ENCODE peak calls at places on chromosome 20, in ten cellular contexts. H, I, M, F, J, V, R, Q, U and X are unnamed samples.

GRCh38 chr20:13510837-13511488 is 127.8 kb downstream of the TASP1 start:
- DNase-seq in M (no peak), Q (no peak), J (peak; percentile 68), R (no peak), V (no peak), U (no peak), H (no peak), F (no peak), I (no peak), X (no peak)

GRCh38 chr20:58102744-58103516 is 125.5 kb downstream of the ANKRD60 start:
- DNase-seq in J (no peak), R (no peak), I (no peak), Q (peak; percentile 18), M (no peak), U (no peak), V (no peak), F (peak; percentile 79), H (no peak), X (no peak)

GRCh38 chr20:33130553-33130952 is 37.4 kb upstream of the BPIFA2 start:
- DNase-seq in J (no peak), Q (peak; percentile 64), U (no peak), F (peak; percentile 43), V (no peak), R (no peak), H (peak; percentile 42), M (no peak), I (no peak), X (no peak)

GRCh38 chr20:62679978-62680589 is 28.6 kb upstream of the NTSR1 start:
- DNase-seq in R (no peak), H (no peak), V (no peak), F (no peak), M (no peak), U (no peak), Q (no peak), I (no peak), J (no peak), X (no peak)

GRCh38 chr20:7806831-7807230 is 133.4 kb downstream of the HAO1 start:
- DNase-seq in I (no peak), V (no peak), M (no peak), U (no peak), H (peak; percentile 8), R (no peak), F (peak; percentile 75), Q (no peak), J (no peak), X (no peak)

GRCh38 chr20:44481719-44482416 is 6.2 kb downstream of the TTPAL start:
- DNase-seq in R (no peak), J (no peak), H (no peak), V (no peak), F (no peak), M (no peak), Q (no peak), I (no peak), U (no peak), X (no peak)

GRCh38 chr20:10536531-10536930 is 101.4 kb downstream of the SLX4IP start:
- DNase-seq in R (peak; percentile 27), I (peak; percentile 32), U (no peak), H (peak; percentile 60), Q (peak; percentile 40), V (no peak), J (no peak), F (peak; percentile 73), M (peak; percentile 50), X (peak; percentile 52)

GRCh38 chr20:38764563-38765355 is 16.5 kb downstream of the ACTR5 start:
- DNase-seq in J (no peak), Q (no peak), I (peak; percentile 20), R (no peak), H (peak; percentile 82), F (peak; percentile 88), V (no peak), M (no peak), U (no peak), X (no peak)

GRCh38 chr20:9287826-9288225 is 218.9 kb downstream of the PLCB4 start:
- DNase-seq in H (no peak), Q (no peak), J (no peak), I (no peak), V (no peak), R (no peak), U (no peak), M (no peak), F (peak; percentile 14), X (peak; percentile 60)

GRCh38 chr20:25288291-25289181 is 40.7 kb downstream of the PYGB start:
- DNase-seq in J (peak; percentile 44), Q (no peak), M (peak; percentile 31), R (no peak), U (no peak), F (no peak), I (no peak), H (no peak), V (no peak), X (no peak)

GRCh38 chr20:48411906-48412305 is 415.9 kb downstream of the PREX1 start:
- DNase-seq in U (no peak), R (no peak), V (no peak), F (no peak), J (no peak), I (no peak), Q (no peak), H (no peak), M (no peak), X (no peak)

GRCh38 chr20:59452856-59453255 is 151.5 kb upstream of the PHACTR3 start:
- DNase-seq in I (no peak), H (no peak), R (no peak), M (no peak), Q (no peak), V (no peak), J (no peak), F (no peak), U (no peak), X (no peak)

GRCh38 chr20:59453634-59454241 is 150.6 kb upstream of the PHACTR3 start:
- DNase-seq in F (no peak), J (no peak), V (no peak), I (no peak), U (no peak), R (no peak), Q (no peak), M (no peak), H (no peak), X (no peak)

GRCh38 chr20:59446361-59446760 is 145.9 kb downstream of the EDN3 start:
- DNase-seq in H (no peak), I (no peak), M (no peak), V (no peak), F (no peak), R (no peak), U (no peak), Q (no peak), J (no peak), X (no peak)

GRCh38 chr20:59443558-59443957 is 143.1 kb downstream of the EDN3 start:
- DNase-seq in U (no peak), I (no peak), R (no peak), F (no peak), H (no peak), M (no peak), V (no peak), Q (no peak), J (no peak), X (no peak)

GRCh38 chr20:59448828-59449444 is 148.5 kb downstream of the EDN3 start:
- DNase-seq in V (no peak), H (no peak), F (no peak), I (no peak), R (no peak), J (no peak), Q (no peak), U (no peak), M (no peak), X (no peak)
- H3K9me3 ChIP-seq in V (no peaks in the 10 kb centered on the region), H (no peaks in the 10 kb centered on the region), F (no peaks in the 10 kb centered on the region), I (no peaks in the 10 kb centered on the region), R (no peaks in the 10 kb centered on the region), J (no peaks in the 10 kb centered on the region), Q (no peaks in the 10 kb centered on the region), U (no peaks in the 10 kb centered on the region), M (no peaks in the 10 kb centered on the region), X (no peaks in the 10 kb centered on the region)

GRCh38 chr20:51378171-51378928 is 164.2 kb downstream of the NFATC2 start:
- DNase-seq in I (no peak), R (peak; percentile 63), M (no peak), H (no peak), U (no peak), F (no peak), J (no peak), Q (no peak), V (no peak), X (peak; percentile 39)

GRCh38 chr20:51376121-51376520 is 166.4 kb downstream of the NFATC2 start:
- DNase-seq in U (no peak), J (no peak), R (no peak), F (no peak), Q (no peak), I (no peak), V (no peak), M (no peak), H (no peak), X (no peak)

GRCh38 chr20:51374961-51375360 is 167.6 kb downstream of the NFATC2 start:
- DNase-seq in U (no peak), I (no peak), M (no peak), F (no peak), V (no peak), Q (no peak), H (no peak), J (no peak), R (no peak), X (no peak)

GRCh38 chr20:51375561-51375960 is 167.0 kb downstream of the NFATC2 start:
- DNase-seq in Q (no peak), H (no peak), I (no peak), V (no peak), M (no peak), F (no peak), U (no peak), J (no peak), R (no peak), X (no peak)

DNA sequence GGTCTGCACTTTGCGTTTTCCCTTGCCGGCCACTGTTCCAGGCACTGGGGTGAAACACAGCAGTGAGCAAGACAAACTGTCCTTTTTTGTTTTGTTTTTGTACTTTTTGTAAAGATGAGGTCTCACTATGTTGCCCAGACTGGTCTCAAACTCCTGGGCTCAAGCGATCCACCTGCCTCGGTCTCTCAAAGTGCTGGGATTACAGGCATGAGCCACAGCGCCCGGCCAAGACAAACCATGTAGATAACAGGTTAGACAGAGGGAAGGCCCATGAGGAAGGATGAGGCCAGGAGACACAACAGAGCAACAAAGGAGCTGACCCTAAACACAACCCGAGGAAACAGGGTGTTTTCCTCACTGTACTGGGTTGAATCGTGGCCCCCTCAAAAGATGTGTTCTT is 165.4 kb downstream of the NFATC2 start:
- DNase-seq in Q (no peak), U (no peak), M (no peak), H (no peak), R (no peak), F (no peak), I (no peak), V (no peak), J (no peak), X (no peak)
- H3K36me3 ChIP-seq in Q (no peaks in the 10 kb centered on the region), U (no peaks in the 10 kb centered on the region), M (no peaks in the 10 kb centered on the region), H (no peaks in the 10 kb centered on the region), R (no peaks in the 10 kb centered on the region), F (no peaks in the 10 kb centered on the region), I (no peaks in the 10 kb centered on the region), V (no peaks in the 10 kb centered on the region), J (no peaks in the 10 kb centered on the region), X (no peaks in the 10 kb centered on the region)

GRCh38 chr20:50723672-50724071 is 7.7 kb upstream of the PARD6B start:
- DNase-seq in V (no peak), U (no peak), I (no peak), M (no peak), J (no peak), F (no peak), Q (no peak), R (no peak), H (no peak), X (no peak)
- H3K27ac ChIP-seq in V (peak overlapping the region; percentile 77), U (no peak overlapping the region), I (no peak overlapping the region), M (no peak overlapping the region), J (no peak overlapping the region), F (no peak overlapping the region), Q (no peak overlapping the region), R (peak overlapping the region; percentile 89), H (peak overlapping the region; percentile 98), X (no peak overlapping the region)

GRCh38 chr20:15476781-15477180 is 1096.5 kb downstream of the KIF16B start:
- DNase-seq in U (no peak), R (no peak), F (no peak), J (no peak), V (no peak), M (no peak), I (no peak), H (no peak), Q (no peak), X (no peak)
- H3K9me3 ChIP-seq in U (no peaks in the 10 kb centered on the region), R (no peaks in the 10 kb centered on the region), F (no peaks in the 10 kb centered on the region), J (no peaks in the 10 kb centered on the region), V (no peaks in the 10 kb centered on the region), M (no peaks in the 10 kb centered on the region), I (no peaks in the 10 kb centered on the region), H (no peaks in the 10 kb centered on the region), Q (no peaks in the 10 kb centered on the region), X (no peaks in the 10 kb centered on the region)